ENCODE peak calls at places on chromosomes 3 and 15, in four cellular contexts. R is GM23338, F is cardiac muscle cell, A is pancreas. T is an unnamed sample.

GRCh38 chr15:79408041-79408440 is 24.1 kb upstream of the MINAR1 start:
- DNase-seq in R (no peak), F (no peak), A (no peak), T (no peak)

GRCh38 chr3:166283856-166284255 is 446.6 kb upstream of the BCHE start:
- DNase-seq in A (no peak), F (peak; percentile 78), R (no peak), T (no peak)

GRCh38 chr3:192804502-192804901 is 77.2 kb upstream of the FGF12 start:
- DNase-seq in A (no peak), R (no peak), F (no peak), T (no peak)

GRCh38 chr15:44535509-44536297 is 1.2 kb upstream of the EIF3J start:
- DNase-seq in R (peak; percentile 53), F (no peak), A (no peak), T (peak; percentile 72)

GRCh38 chr3:129360224-129360623 is 68.2 kb downstream of the EFCAB12 start:
- DNase-seq in R (no peak), F (no peak), A (no peak), T (peak; percentile 78)

GRCh38 chr3:186882881-186883685 is 40.6 kb downstream of the ADIPOQ start:
- DNase-seq in F (peak; percentile 75), R (no peak), A (no peak), T (no peak)

GRCh38 chr15:67998599-67999122 is 55.5 kb upstream of the PIAS1 start:
- DNase-seq in A (no peak), R (no peak), F (peak; percentile 63), T (no peak)

GRCh38 chr3:57691411-57692133 is 1.3 kb downstream of the DENND6A start:
- DNase-seq in R (peak; percentile 7), A (no peak), F (peak; percentile 13), T (no peak)

GRCh38 chr3:16303037-16303436 is 38.0 kb downstream of the OXNAD1 start:
- DNase-seq in R (no peak), F (no peak), A (no peak), T (no peak)

GRCh38 chr3:173401369-173401768 is 3.8 kb downstream of the NLGN1 start:
- DNase-seq in A (no peak), F (no peak), R (no peak), T (no peak)
- H3K4me1 ChIP-seq in A (peaks cover 2% of the 10 kb centered on the region), F (no peaks in the 10 kb centered on the region), R (peaks cover 10% of the 10 kb centered on the region), T (peaks cover 3% of the 10 kb centered on the region)

GRCh38 chr3:183492849-183493179 is 62.7 kb downstream of the KLHL6 start:
- DNase-seq in A (no peak), F (no peak), R (no peak), T (no peak)
- H3K27ac ChIP-seq in A (no peak overlapping the region), F (no peak overlapping the region), R (no peak overlapping the region), T (no peak overlapping the region)

GRCh38 chr3:11154953-11155325 is 646 bp downstream of the HRH1 start:
- DNase-seq in R (peak; percentile 60), A (no peak), F (peak; percentile 27), T (peak; percentile 79)
- H3K4me3 ChIP-seq in R (peak overlapping the region; percentile 71), A (no peak overlapping the region), F (peak overlapping the region; percentile 30), T (peak overlapping the region; percentile 77)

GRCh38 chr3:11621077-11621476 is 22.6 kb downstream of the VGLL4 start:
- DNase-seq in F (no peak), A (no peak), R (no peak), T (no peak)

GRCh38 chr3:11619946-11620652 is 23.6 kb downstream of the VGLL4 start:
- DNase-seq in A (no peak), R (no peak), F (no peak), T (no peak)

GRCh38 chr3:11618897-11619296 is 24.8 kb downstream of the VGLL4 start:
- DNase-seq in R (no peak), A (no peak), F (no peak), T (no peak)

GRCh38 chr3:11616551-11616950 is 27.2 kb downstream of the VGLL4 start:
- DNase-seq in R (no peak), A (no peak), F (no peak), T (no peak)

DNA sequence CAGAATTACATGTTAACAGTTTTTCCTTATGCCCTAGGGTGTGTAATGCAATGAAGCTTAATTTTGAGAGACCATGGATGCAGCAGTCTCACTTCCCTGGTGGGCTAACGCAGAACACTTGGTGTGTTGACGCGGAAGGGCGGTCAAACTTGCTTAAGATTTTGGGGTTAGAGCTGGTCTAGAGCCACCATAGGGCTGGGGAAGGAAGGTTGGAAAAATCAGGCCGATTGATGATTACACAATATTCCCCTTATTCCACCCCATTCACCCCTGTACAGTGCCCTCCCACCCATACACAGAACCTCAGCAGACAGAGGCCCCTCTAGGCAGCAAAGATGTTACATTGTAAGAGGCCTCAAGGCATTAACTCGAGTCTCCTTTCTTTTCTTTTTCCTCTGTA is 24.3 kb downstream of the VGLL4 start:
- DNase-seq in A (no peak), R (no peak), F (no peak), T (no peak)
- H3K4me1 ChIP-seq in A (peaks cover 20% of the 10 kb centered on the region), R (peaks cover 42% of the 10 kb centered on the region), F (peaks cover 35% of the 10 kb centered on the region), T (peaks cover 34% of the 10 kb centered on the region)

DNA sequence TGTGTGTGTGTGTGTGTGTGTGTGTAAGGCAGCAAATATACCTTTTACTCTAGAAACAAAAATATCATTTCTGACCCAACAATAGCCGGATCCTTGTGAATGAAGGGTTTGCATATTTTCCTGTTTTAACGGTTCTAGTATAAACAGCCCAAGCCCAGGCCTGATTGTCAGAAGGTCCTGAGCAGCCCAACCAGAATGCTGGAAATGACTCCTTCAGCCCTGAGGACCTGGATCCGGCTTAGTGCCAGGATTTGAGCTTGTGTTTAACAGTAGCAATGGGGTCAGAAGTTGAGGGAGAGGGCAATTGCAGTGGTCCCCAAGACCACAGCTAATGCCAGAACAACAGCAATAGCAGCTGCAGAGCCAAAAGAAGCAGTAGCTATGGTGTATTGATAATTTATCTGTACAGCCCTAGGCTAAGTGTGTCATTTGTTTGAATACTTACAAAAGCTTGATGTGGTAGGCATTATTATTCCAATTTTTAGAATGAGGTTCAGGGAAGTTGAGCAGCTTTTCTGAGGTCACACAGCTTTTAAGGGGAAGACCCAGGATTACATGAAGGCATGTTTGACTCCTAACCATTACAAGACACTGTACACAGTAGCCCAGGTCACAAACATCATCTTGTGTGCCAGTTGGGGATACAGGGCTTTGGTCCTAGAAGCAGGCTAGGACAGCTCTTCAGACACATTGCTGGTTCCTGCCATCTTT is 12.8 kb downstream of the FOXL2 start:
- DNase-seq in R (no peak), F (no peak), A (no peak), T (no peak)
- H3K27ac ChIP-seq in R (no peak overlapping the region), F (no peak overlapping the region), A (no peak overlapping the region), T (no peak overlapping the region)

GRCh38 chr3:50570508-50571279 is 1.4 kb downstream of the HEMK1 start:
- DNase-seq in A (no peak), R (no peak), F (no peak), T (no peak)
- H3K4me3 ChIP-seq in A (no peak overlapping the region), R (peak overlapping the region; percentile 96), F (peak overlapping the region; percentile 72), T (peak overlapping the region; percentile 98)

DNA sequence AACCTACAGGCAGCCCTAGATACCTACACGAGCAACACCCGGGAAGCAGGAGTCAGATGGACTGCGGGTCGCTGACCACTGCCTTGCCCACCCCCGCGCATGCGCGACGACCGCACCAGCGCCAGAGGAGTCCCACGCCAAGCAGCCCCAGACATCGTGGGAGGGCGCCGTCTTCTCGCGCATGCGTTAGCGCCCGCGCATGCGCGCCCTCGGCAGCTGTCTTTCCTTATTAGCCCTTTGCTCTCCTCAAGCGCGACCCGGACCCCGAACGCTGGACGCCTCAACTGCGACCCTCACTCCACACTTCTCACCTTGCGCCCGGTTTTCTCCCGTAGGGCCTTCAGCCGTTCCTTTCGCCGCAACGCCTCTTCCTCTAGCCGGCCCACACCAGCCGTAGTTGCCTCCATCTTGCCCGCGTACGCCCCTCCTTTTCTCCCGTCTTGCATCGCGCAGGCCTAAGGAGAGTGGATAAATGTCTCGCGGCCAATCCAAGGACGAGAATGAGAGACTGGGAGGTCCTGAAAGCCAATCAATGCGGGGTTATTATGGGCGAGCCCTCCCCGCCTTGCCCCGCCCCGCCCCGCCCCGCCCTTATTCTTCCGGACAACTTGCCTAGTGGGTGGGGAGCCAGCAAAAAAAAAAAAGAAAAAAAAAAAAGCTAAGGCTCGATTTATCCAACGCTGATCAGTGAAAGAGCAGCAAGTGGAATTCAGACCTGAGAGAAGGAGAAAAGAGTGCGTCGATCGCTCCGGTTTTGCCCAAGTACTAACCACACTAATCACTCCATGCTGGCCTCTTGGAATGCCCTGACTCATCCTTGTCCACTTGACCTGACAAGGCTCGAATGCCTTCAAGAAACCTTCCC is at the start of gene CCDC12:
- DNase-seq in R (peak; percentile 98), A (peak; percentile 95), F (peak; percentile 99), T (peak; percentile 99)
- H3K4me1 ChIP-seq in R (peaks cover 6% of the 10 kb centered on the region), A (peaks cover 5% of the 10 kb centered on the region), F (peaks cover 10% of the 10 kb centered on the region), T (peaks cover 4% of the 10 kb centered on the region)